ENCODE peak calls at places on chromosomes 7 and 10, in seven cellular contexts. U is T-helper 1 cell; D is activated T-cell treated with anti-CD3 and anti-CD28 coated beads, Interleukin-2, amount 50 U/mL, for 24 hours; S is Calu3; J is HL-60; W is hypothalamus; A is omental fat pad. V is an unnamed sample.

GRCh38 chr10:97278491-97278989 is 13.9 kb downstream of the ARHGAP19 start:
- DNase-seq in J (peak; percentile 47), S (no peak), U (peak; percentile 42), D (no peak), A (no peak), W (no peak), V (no peak)

GRCh38 chr10:124003481-124004371 is 89.7 kb downstream of the CHST15 start:
- DNase-seq in W (no peak), U (no peak), A (no peak), D (peak; percentile 3), J (no peak), S (no peak), V (peak; percentile 52)

GRCh38 chr10:33477291-33478088 is 143.0 kb upstream of the NRP1 start:
- DNase-seq in U (no peak), J (no peak), A (no peak), W (no peak), D (no peak), S (no peak), V (no peak)

GRCh38 chr7:66082886-66083415 is 7.3 kb downstream of the ASL start:
- DNase-seq in A (no peak), S (no peak), U (no peak), W (no peak), D (no peak), J (no peak), V (no peak)

GRCh38 chr7:101941481-101942383 is 124.3 kb downstream of the CUX1 start:
- DNase-seq in W (no peak), D (no peak), J (no peak), S (peak; percentile 36), A (no peak), U (no peak), V (no peak)

GRCh38 chr7:92052159-92052558 is 82.1 kb downstream of the CYP51A1 start:
- DNase-seq in A (no peak), S (no peak), J (no peak), D (no peak), U (no peak), W (no peak), V (no peak)

GRCh38 chr7:137080516-137081203 is 212.2 kb downstream of the CHRM2 start:
- DNase-seq in U (no peak), D (no peak), W (no peak), S (no peak), A (no peak), J (no peak), V (no peak)

GRCh38 chr7:105656922-105657521 is 75.7 kb upstream of the EFCAB10 start:
- DNase-seq in S (peak; percentile 48), U (peak; percentile 60), D (peak; percentile 73), J (no peak), A (peak; percentile 55), W (no peak), V (no peak)

GRCh38 chr10:42428534-42428933 is 209.8 kb downstream of the ZNF33B start:
- DNase-seq in U (no peak), A (no peak), W (no peak), D (no peak), J (no peak), S (peak; percentile 2), V (no peak)

V was measured in ascending aorta.